ENCODE peak calls at places on chromosome 15, in six cellular contexts. J is naive thymus-derived CD4-positive, alpha-beta T cell; H is thyroid gland; R is GM23338; N is OCI-LY7; W is K562. B is an unnamed sample.
A peak's percentile ranks its signal among the peaks of the same experiment; 100 is the strongest.

GRCh38 chr15:34014556-34014955 is 24.4 kb downstream of the AVEN start:
- DNase-seq in N (no peak), J (no peak), W (no peak), H (peak; percentile 83), R (no peak), B (no peak)

GRCh38 chr15:33135355-33135781 is 59.1 kb downstream of the FMN1 start:
- DNase-seq in N (no peak), R (no peak), W (no peak), J (no peak), H (peak; percentile 45), B (no peak)

GRCh38 chr15:59751552-59752413 is 62.7 kb upstream of the BNIP2 start:
- DNase-seq in W (peak; percentile 21), R (peak; percentile 88), H (no peak), N (peak; percentile 11), J (no peak), B (no peak)

GRCh38 chr15:70238917-70239316 is 141.2 kb upstream of the TLE3 start:
- DNase-seq in R (no peak), J (no peak), W (no peak), H (no peak), N (no peak), B (no peak)

GRCh38 chr15:101445562-101446526 is 43.7 kb downstream of the PCSK6 start:
- DNase-seq in W (no peak), H (peak; percentile 24), R (no peak), N (no peak), J (no peak), B (no peak)

GRCh38 chr15:88394553-88395159 is 72.5 kb downstream of the MRPL46 start:
- DNase-seq in W (no peak), N (no peak), H (no peak), J (no peak), R (no peak), B (no peak)

GRCh38 chr15:71043373-71043772 is 71.9 kb upstream of the THSD4 start:
- DNase-seq in W (no peak), H (no peak), R (no peak), N (no peak), J (no peak), B (no peak)

GRCh38 chr15:81530271-81530670 is 156.3 kb upstream of the TMC3 start:
- DNase-seq in J (no peak), H (no peak), W (no peak), N (no peak), R (peak; percentile 30), B (no peak)

GRCh38 chr15:65376767-65377104 is 1.1 kb downstream of the IGDCC3 start:
- DNase-seq in W (no peak), H (no peak), N (no peak), R (peak; percentile 63), J (no peak), B (no peak)

GRCh38 chr15:23397779-23398178 is 43.2 kb downstream of the GOLGA8S start:
- DNase-seq in N (no peak), J (no peak), H (no peak), W (no peak), R (no peak), B (no peak)

GRCh38 chr15:94004697-94005096 is 226.7 kb upstream of the MCTP2 start:
- DNase-seq in W (no peak), H (no peak), J (no peak), R (no peak), N (no peak), B (no peak)

GRCh38 chr15:29105151-29105785 is 164.4 kb downstream of the NSMCE3 start:
- DNase-seq in J (no peak), N (no peak), R (no peak), W (no peak), H (no peak), B (no peak)
- H3K4me3 ChIP-seq in J (no peak overlapping the region), N (no peak overlapping the region), R (no peak overlapping the region), W (no peak overlapping the region), H (no peak overlapping the region), B (no peak overlapping the region)

GRCh38 chr15:52288051-52288942 is 7.3 kb downstream of the MYO5C start:
- DNase-seq in N (no peak), J (no peak), H (peak; percentile 79), R (no peak), W (no peak), B (no peak)
- H3K27ac ChIP-seq in N (no peak overlapping the region), J (no peak overlapping the region), H (peak overlapping the region; percentile 60), R (peak overlapping the region; percentile 47), W (no peak overlapping the region), B (no peak overlapping the region)

GRCh38 chr15:85622432-85622831 is 172.3 kb downstream of the KLHL25 start:
- DNase-seq in J (no peak), R (no peak), W (no peak), N (no peak), H (no peak), B (peak; percentile 24)
- H3K4me3 ChIP-seq in J (no peak overlapping the region), R (no peak overlapping the region), W (no peak overlapping the region), N (no peak overlapping the region), H (no peak overlapping the region), B (no peak overlapping the region)

DNA sequence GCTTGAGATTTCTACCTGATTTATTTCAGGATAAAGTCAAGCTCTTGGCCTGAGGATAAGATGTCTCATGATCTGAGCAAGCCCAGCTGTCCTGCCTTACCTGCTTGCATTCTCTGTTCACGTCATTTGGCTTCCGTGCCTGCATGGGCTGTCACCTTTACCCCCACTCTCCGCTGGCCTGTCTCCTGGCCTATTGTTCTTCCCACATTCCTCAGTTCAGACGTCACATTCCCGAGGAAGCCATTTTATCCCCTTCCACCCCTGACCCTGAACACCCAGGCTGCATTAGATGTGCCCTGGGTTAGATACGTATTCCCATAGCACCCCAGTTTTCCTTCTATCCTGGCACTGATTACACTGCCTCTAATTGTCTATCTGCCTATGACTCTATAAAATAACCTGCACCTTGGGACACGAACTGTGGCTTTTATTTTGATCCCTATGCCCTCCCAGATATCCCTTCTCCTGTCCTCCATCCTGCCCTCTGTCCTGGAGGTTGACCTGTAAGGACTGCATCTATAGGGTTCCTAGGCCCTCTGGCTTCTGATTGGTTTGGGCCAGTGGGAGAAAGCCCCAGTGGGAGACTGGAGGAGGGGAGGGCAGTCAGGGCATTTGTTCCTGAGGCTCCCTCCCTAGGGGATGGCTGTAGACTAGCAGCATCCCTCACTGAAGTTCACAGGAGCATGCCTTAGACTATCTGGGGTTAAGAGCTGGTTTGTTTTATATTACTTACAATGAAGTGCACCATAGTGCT is 19.2 kb upstream of the UBE2Q2 start:
- DNase-seq in J (no peak), W (peak; percentile 20), N (no peak), H (no peak), R (peak; percentile 92), B (no peak)
- H3K27ac ChIP-seq in J (no peak overlapping the region), W (no peak overlapping the region), N (no peak overlapping the region), H (no peak overlapping the region), R (no peak overlapping the region), B (no peak overlapping the region)

GRCh38 chr15:100330629-100331215 is 11.1 kb downstream of the ADAMTS17 start:
- DNase-seq in H (no peak), W (no peak), R (no peak), N (peak; percentile 56), J (no peak), B (no peak)
- H3K4me3 ChIP-seq in H (no peak overlapping the region), W (no peak overlapping the region), R (no peak overlapping the region), N (no peak overlapping the region), J (peak overlapping the region; percentile 43), B (no peak overlapping the region)

GRCh38 chr15:90064931-90065681 is 37.2 kb downstream of the IDH2 start:
- DNase-seq in J (no peak), N (no peak), R (peak; percentile 68), W (no peak), H (peak; percentile 37), B (peak; percentile 73)

GRCh38 chr15:90067953-90068613 is 34.2 kb downstream of the IDH2 start:
- DNase-seq in J (no peak), H (peak; percentile 97), R (no peak), W (no peak), N (no peak), B (no peak)

GRCh38 chr15:90067181-90067952 is 34.9 kb downstream of the IDH2 start:
- DNase-seq in N (no peak), H (no peak), W (no peak), J (no peak), R (no peak), B (no peak)

GRCh38 chr15:90063733-90064247 is 38.5 kb downstream of the IDH2 start:
- DNase-seq in H (peak; percentile 21), W (no peak), N (no peak), R (no peak), J (no peak), B (no peak)

DNA sequence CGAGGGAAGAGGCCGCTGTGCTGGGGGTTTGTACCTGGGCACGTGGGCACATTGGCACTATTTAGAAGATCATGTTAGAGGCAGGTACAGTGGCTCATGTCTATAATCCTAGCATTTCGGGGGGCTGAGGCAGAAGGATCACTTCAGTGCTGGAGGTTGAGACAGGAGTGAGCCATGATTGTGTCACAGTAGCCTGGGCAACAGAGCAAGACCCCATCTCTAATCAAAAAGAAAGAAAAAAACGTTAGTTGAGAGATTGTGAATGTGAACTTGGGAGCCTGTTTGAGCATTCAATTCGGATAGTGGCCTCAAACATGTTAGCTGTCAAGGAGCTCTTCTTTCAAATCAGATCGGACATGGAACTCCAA is 36.6 kb downstream of the IDH2 start:
- DNase-seq in R (no peak), H (no peak), N (no peak), W (no peak), J (no peak), B (no peak)
- H3K27ac ChIP-seq in R (no peak overlapping the region), H (no peak overlapping the region), N (no peak overlapping the region), W (no peak overlapping the region), J (no peak overlapping the region), B (no peak overlapping the region)

DNA sequence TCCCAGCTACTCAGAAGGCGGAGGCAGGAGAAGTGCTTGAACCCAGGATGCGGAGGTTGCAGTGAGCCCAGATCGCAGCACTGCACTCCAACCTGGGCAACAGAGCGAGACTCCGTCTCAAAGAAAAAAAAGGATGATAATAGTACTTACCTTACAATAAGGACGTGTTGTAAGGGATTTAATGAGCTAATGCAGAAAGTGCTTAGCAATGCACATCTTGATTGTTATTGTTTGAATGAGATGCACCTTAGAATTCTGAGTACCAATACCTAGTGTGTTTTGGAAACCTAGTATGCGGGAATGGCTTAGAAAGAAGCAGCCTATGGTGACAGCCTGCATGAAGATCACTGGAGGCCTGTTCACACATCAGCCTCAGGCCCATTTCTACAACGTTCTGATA is 19.5 kb downstream of the SNUPN start:
- DNase-seq in N (no peak), W (no peak), J (no peak), H (no peak), R (no peak), B (no peak)
- H3K4me3 ChIP-seq in N (no peak overlapping the region), W (no peak overlapping the region), J (peak overlapping the region; percentile 17), H (no peak overlapping the region), R (no peak overlapping the region), B (no peak overlapping the region)

B was measured in WERI-Rb-1.